ENCODE peak calls at places on chromosome 12, in six cellular contexts. W is spleen, T is suprapubic skin, H is sigmoid colon, U is endothelial cell of umbilical vein, M is GM12891. J is an unnamed sample.

GRCh38 chr12:5783274-5783920 is 161.7 kb downstream of the ANO2 start:
- DNase-seq in W (no peak), T (no peak), H (no peak), U (peak; percentile 11), M (no peak), J (peak; percentile 60)

GRCh38 chr12:19740472-19741131 is 301.3 kb downstream of the AEBP2 start:
- DNase-seq in W (no peak), T (no peak), H (no peak), U (no peak), M (no peak), J (no peak)

GRCh38 chr12:70664463-70664862 is 27.2 kb upstream of the PTPRB start:
- DNase-seq in W (no peak), T (no peak), H (no peak), U (peak; percentile 80), M (no peak), J (no peak)

GRCh38 chr12:88145567-88146347 is 3.6 kb downstream of the TMTC3 start:
- DNase-seq in W (no peak), T (no peak), H (no peak), U (no peak), M (no peak), J (no peak)

GRCh38 chr12:131833896-131834641 is 5.9 kb downstream of the MMP17 start:
- DNase-seq in W (no peak), T (peak; percentile 65), H (no peak), U (no peak), M (no peak), J (no peak)

GRCh38 chr12:48380596-48380995 is 29.9 kb upstream of the ZNF641 start:
- DNase-seq in W (no peak), T (no peak), H (no peak), U (no peak), M (no peak), J (no peak)

GRCh38 chr12:22692964-22693555 is 68.1 kb downstream of the ETNK1 start:
- DNase-seq in W (no peak), T (no peak), H (peak; percentile 60), U (no peak), M (no peak), J (no peak)

GRCh38 chr12:132319359-132319950 is 9.9 kb downstream of the GALNT9 start:
- DNase-seq in W (peak; percentile 50), T (no peak), H (no peak), U (no peak), M (no peak), J (no peak)

GRCh38 chr12:55930771-55931316 is at the start of gene DGKA:
- DNase-seq in W (peak; percentile 90), T (peak; percentile 76), H (peak; percentile 68), U (peak; percentile 70), M (no peak), J (no peak)

GRCh38 chr12:130664252-130664651 is 51.8 kb downstream of the RIMBP2 start:
- DNase-seq in W (no peak), T (no peak), H (no peak), U (no peak), M (no peak), J (no peak)

GRCh38 chr12:57700317-57700716 is 6.4 kb downstream of the OS9 start:
- DNase-seq in W (no peak), T (no peak), H (no peak), U (no peak), M (no peak), J (no peak)

GRCh38 chr12:5513406-5513805 is 81.5 kb downstream of the NTF3 start:
- DNase-seq in W (no peak), T (peak; percentile 31), H (no peak), U (no peak), M (no peak), J (no peak)

GRCh38 chr12:11022520-11022919 is at the start of gene TAS2R19:
- DNase-seq in W (no peak), T (no peak), H (no peak), U (no peak), M (no peak), J (no peak)

GRCh38 chr12:7108042-7108927 is 729 bp downstream of the C1RL start:
- DNase-seq in W (peak; percentile 97), T (peak; percentile 88), H (peak; percentile 91), U (peak; percentile 28), M (peak; percentile 79), J (peak; percentile 94)

GRCh38 chr12:2353281-2353680 is 300.5 kb downstream of the CACNA1C start:
- DNase-seq in W (peak; percentile 53), T (no peak), H (no peak), U (no peak), M (no peak), J (no peak)
- TF ChIP-seq POLR2AphosphoS5 in W (no peak), T (no peak), H (no peak), U (no peak), M (no peak), J (no peak)

GRCh38 chr12:52951640-52952039 is 2.7 kb downstream of the KRT18 start:
- DNase-seq in W (no peak), T (no peak), H (no peak), U (no peak), M (no peak), J (no peak)
- TF ChIP-seq POLR2AphosphoS5 in W (no peak), T (no peak), H (no peak), U (no peak), M (no peak), J (no peak)

GRCh38 chr12:124499873-124500231 is 67.6 kb downstream of the NCOR2 start:
- DNase-seq in W (peak; percentile 76), T (no peak), H (no peak), U (no peak), M (no peak), J (no peak)

GRCh38 chr12:124498870-124499753 is 68.3 kb downstream of the NCOR2 start:
- DNase-seq in W (no peak), T (no peak), H (no peak), U (peak; percentile 37), M (no peak), J (no peak)

GRCh38 chr12:124497658-124498057 is 69.8 kb downstream of the NCOR2 start:
- DNase-seq in W (peak; percentile 75), T (peak; percentile 86), H (peak; percentile 89), U (no peak), M (no peak), J (peak; percentile 95)

GRCh38 chr12:124497039-124497438 is 70.4 kb downstream of the NCOR2 start:
- DNase-seq in W (no peak), T (no peak), H (no peak), U (no peak), M (no peak), J (no peak)

GRCh38 chr12:124498178-124498869 is 69.1 kb downstream of the NCOR2 start:
- DNase-seq in W (no peak), T (no peak), H (no peak), U (peak; percentile 73), M (no peak), J (no peak)
- TF ChIP-seq POLR2AphosphoS5 in W (no peak), T (no peak), H (no peak), U (no peak), M (no peak), J (no peak)

DNA sequence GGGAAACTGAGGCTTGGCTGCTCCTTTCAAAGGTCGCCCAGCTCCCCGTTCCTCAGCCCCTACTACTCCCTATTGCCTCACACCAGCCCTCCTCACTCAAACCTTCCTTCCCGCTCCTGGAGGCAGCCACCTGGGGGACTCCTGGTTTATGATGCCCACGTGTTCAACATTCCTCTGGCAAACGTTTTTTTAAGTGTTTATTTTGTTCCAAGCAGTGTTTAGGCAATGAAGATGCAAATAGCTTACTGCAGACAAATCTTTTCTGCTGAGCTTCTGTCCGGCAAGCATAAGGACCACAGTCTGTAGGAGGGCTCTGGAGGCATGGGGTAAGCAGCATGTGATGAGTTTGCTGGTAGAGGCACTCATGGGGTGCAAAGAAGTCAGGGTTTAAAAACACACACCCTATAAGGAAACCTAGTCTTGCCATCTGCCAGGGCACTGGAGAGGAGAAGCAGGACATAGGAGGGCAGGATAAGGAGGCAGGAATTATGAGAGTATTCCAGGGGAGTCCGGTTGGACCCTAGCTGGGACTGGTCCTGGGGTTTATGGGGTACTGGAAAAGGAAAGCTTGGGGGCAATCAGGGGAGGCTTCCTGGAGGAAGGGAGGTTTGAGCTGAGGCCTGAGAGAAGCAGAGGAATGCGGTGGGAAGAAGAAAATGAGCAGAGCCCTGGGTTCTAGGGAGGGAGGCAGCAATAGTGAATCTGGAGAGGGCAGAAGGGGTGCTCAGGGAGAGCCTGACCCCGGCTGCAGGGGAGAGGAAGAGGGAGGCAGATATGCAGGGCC is 123.3 kb downstream of the NCOR2 start:
- DNase-seq in W (no peak), T (no peak), H (no peak), U (no peak), M (no peak), J (no peak)
- TF ChIP-seq POLR2AphosphoS5 in W (no peak), T (no peak), H (no peak), U (no peak), M (no peak), J (no peak)

GRCh38 chr12:113980537-113981337 is 14.6 kb upstream of the RBM19 start:
- DNase-seq in W (no peak), T (no peak), H (no peak), U (peak; percentile 66), M (peak; percentile 28), J (no peak)
- TF ChIP-seq POLR2AphosphoS5 in W (no peak), T (no peak), H (no peak), U (no peak), M (no peak), J (no peak)

GRCh38 chr12:45289245-45290217 is 73.6 kb downstream of the ANO6 start:
- DNase-seq in W (no peak), T (no peak), H (no peak), U (no peak), M (no peak), J (no peak)

GRCh38 chr12:45296046-45296586 is 80.2 kb downstream of the ANO6 start:
- DNase-seq in W (no peak), T (no peak), H (no peak), U (no peak), M (no peak), J (no peak)

GRCh38 chr12:45291518-45291917 is 75.6 kb downstream of the ANO6 start:
- DNase-seq in W (no peak), T (no peak), H (no peak), U (no peak), M (no peak), J (no peak)

GRCh38 chr12:45290218-45290609 is 74.3 kb downstream of the ANO6 start:
- DNase-seq in W (no peak), T (no peak), H (no peak), U (no peak), M (no peak), J (no peak)

GRCh38 chr12:45292486-45293195 is 76.7 kb downstream of the ANO6 start:
- DNase-seq in W (no peak), T (no peak), H (peak; percentile 87), U (no peak), M (no peak), J (peak; percentile 94)
- TF ChIP-seq POLR2AphosphoS5 in W (no peak), T (no peak), H (peak; percentile 7), U (no peak), M (no peak), J (peak; percentile 84)

GRCh38 chr12:72018036-72018435 is 79.4 kb downstream of the TPH2 start:
- DNase-seq in W (no peak), T (no peak), H (no peak), U (no peak), M (no peak), J (no peak)

GRCh38 chr12:72012874-72013273 is 74.2 kb downstream of the TPH2 start:
- DNase-seq in W (no peak), T (no peak), H (no peak), U (no peak), M (no peak), J (no peak)

GRCh38 chr12:72011374-72011773 is 72.7 kb downstream of the TPH2 start:
- DNase-seq in W (no peak), T (no peak), H (no peak), U (no peak), M (no peak), J (no peak)

GRCh38 chr12:72015895-72016294 is 77.2 kb downstream of the TPH2 start:
- DNase-seq in W (no peak), T (no peak), H (no peak), U (no peak), M (no peak), J (no peak)

GRCh38 chr12:72017054-72017651 is 78.5 kb downstream of the TPH2 start:
- DNase-seq in W (peak; percentile 77), T (peak; percentile 60), H (peak; percentile 74), U (peak; percentile 82), M (peak; percentile 30), J (peak; percentile 93)
- TF ChIP-seq POLR2AphosphoS5 in W (no peak), T (no peak), H (no peak), U (no peak), M (no peak), J (no peak)

J was measured in esophagus muscularis mucosa.